ENCODE peak calls at places on chromosomes 16 and 17, in five cellular contexts. I is ELR, S is smooth muscle cell of the brain vasculature, T is substantia nigra, W is H7. L is an unnamed sample.

GRCh38 chr17:46758614-46759013 is 59.9 kb downstream of the WNT3 start:
- DNase-seq in S (no peak), T (no peak), I (no peak), W (no peak), L (no peak)

GRCh38 chr16:31135535-31136286 is at the start of gene PRSS8:
- DNase-seq in S (no peak), T (no peak), I (no peak), W (peak), L (no peak)

GRCh38 chr16:13332713-13333255 is 431.4 kb downstream of the SHISA9 start:
- DNase-seq in S (no peak), W (no peak), I (no peak), T (no peak), L (no peak)

GRCh38 chr16:23501291-23501690 is 9.0 kb downstream of the GGA2 start:
- DNase-seq in S (no peak), I (no peak), W (no peak), T (no peak), L (no peak)

GRCh38 chr17:10226930-10227695 is 28.7 kb upstream of the GAS7 start:
- DNase-seq in T (peak), S (no peak), I (peak), W (peak), L (peak)

GRCh38 chr17:19724501-19725420 is 8.4 kb upstream of the SLC47A2 start:
- DNase-seq in S (no peak), T (peak), W (no peak), I (no peak), L (no peak)

GRCh38 chr17:14014647-14015046 is 54.7 kb upstream of the COX10 start:
- DNase-seq in T (no peak), I (peak), S (no peak), W (no peak), L (no peak)

GRCh38 chr17:55420067-55420775 is 1.4 kb downstream of the MMD start:
- DNase-seq in S (no peak), T (no peak), W (no peak), I (no peak), L (no peak)

GRCh38 chr17:879546-879945 is 97.4 kb downstream of the MRM3 start:
- DNase-seq in I (peak), S (no peak), W (peak), T (peak), L (peak)

GRCh38 chr17:59174671-59175070 is 19.1 kb downstream of the PRR11 start:
- DNase-seq in I (no peak), T (no peak), W (no peak), S (no peak), L (no peak)

GRCh38 chr17:58246104-58246740 is 7.8 kb downstream of the LPO start:
- DNase-seq in T (no peak), I (no peak), W (no peak), S (no peak), L (no peak)

GRCh38 chr17:66240630-66241029 is 11.4 kb upstream of the APOH start:
- DNase-seq in I (peak), W (no peak), T (no peak), S (no peak), L (no peak)

GRCh38 chr16:85955566-85955965 is 56.6 kb downstream of the IRF8 start:
- DNase-seq in I (no peak), T (no peak), S (no peak), W (no peak), L (no peak)

GRCh38 chr16:87790278-87791023 is 24.7 kb upstream of the KLHDC4 start:
- DNase-seq in S (no peak), W (peak), I (peak), T (no peak), L (no peak)

GRCh38 chr17:81537343-81537855 is 9.2 kb downstream of the FSCN2 start:
- DNase-seq in W (peak), T (no peak), S (no peak), I (peak), L (no peak)

GRCh38 chr16:52227851-52228250 is 319.1 kb downstream of the TOX3 start:
- DNase-seq in T (no peak), I (no peak), S (no peak), W (no peak), L (no peak)

GRCh38 chr16:57966133-57966805 is 4.7 kb downstream of the CNGB1 start:
- DNase-seq in S (no peak), W (no peak), T (no peak), I (no peak), L (no peak)

GRCh38 chr16:31664683-31665482 is 137.2 kb downstream of the AHSP start:
- DNase-seq in S (no peak), T (no peak), I (peak), W (no peak), L (no peak)

GRCh38 chr16:17748005-17748719 is 277.4 kb upstream of the XYLT1 start:
- DNase-seq in S (no peak), I (no peak), T (no peak), W (peak), L (no peak)

GRCh38 chr17:81409190-81409935 is 14.1 kb downstream of the BAHCC1 start:
- DNase-seq in T (no peak), I (no peak), W (peak), S (no peak), L (no peak)

GRCh38 chr16:54143934-54144333 is 142.7 kb downstream of the IRX3 start:
- DNase-seq in W (no peak), I (no peak), S (no peak), T (no peak), L (no peak)

GRCh38 chr16:70697601-70698170 is 11.8 kb upstream of the MTSS2 start:
- DNase-seq in T (no peak), W (no peak), S (no peak), I (peak), L (no peak)

GRCh38 chr16:86324320-86324719 is 186.0 kb upstream of the FOXF1 start:
- DNase-seq in W (no peak), I (no peak), T (no peak), S (no peak), L (no peak)

GRCh38 chr17:50094243-50094752 is 853 bp upstream of the PDK2 start:
- DNase-seq in T (peak), W (peak), I (peak), S (peak), L (peak)

GRCh38 chr17:82149401-82150099 is 51.5 kb upstream of the FASN start:
- DNase-seq in S (no peak), T (no peak), I (peak), W (no peak), L (no peak)